ENCODE peak calls at places on chromosomes 3 and 15, in eight cellular contexts. H is heart right ventricle; O is H9; S is CD4-positive, alpha-beta T cell; D is brain microvascular endothelial cell; Z is body of pancreas; K is GM10248; V is HFFc6. B is an unnamed sample.

GRCh38 chr15:64969401-64969800 is 20.3 kb downstream of the SPG21 start:
- DNase-seq in V (no peak), O (no peak), H (no peak), K (no peak), S (no peak), Z (no peak), D (no peak), B (no peak)

GRCh38 chr15:48696627-48697312 is 51.3 kb upstream of the FBN1 start:
- DNase-seq in D (peak; percentile 61), O (no peak), K (no peak), S (no peak), V (peak; percentile 80), Z (no peak), H (no peak), B (no peak)

GRCh38 chr15:43095243-43095642 is 10.6 kb downstream of the UBR1 start:
- DNase-seq in S (no peak), V (peak; percentile 25), H (no peak), D (peak; percentile 57), Z (no peak), K (no peak), O (no peak), B (no peak)

GRCh38 chr3:129018271-129018670 is 17.2 kb downstream of the EFCC1 start:
- DNase-seq in K (no peak), D (no peak), Z (no peak), O (no peak), H (no peak), V (no peak), S (no peak), B (no peak)

GRCh38 chr3:107064445-107065060 is 312.7 kb upstream of the CCDC54 start:
- DNase-seq in V (peak; percentile 68), O (peak; percentile 66), Z (peak; percentile 70), S (peak; percentile 10), D (peak; percentile 83), H (no peak), K (peak; percentile 55), B (peak; percentile 64)

GRCh38 chr15:78536134-78536533 is 4.1 kb upstream of the PSMA4 start:
- DNase-seq in D (no peak), S (no peak), V (peak; percentile 11), O (no peak), H (no peak), K (no peak), Z (no peak), B (no peak)

GRCh38 chr3:168025076-168025475 is 70.6 kb downstream of the GOLIM4 start:
- DNase-seq in H (no peak), Z (no peak), O (no peak), S (no peak), K (no peak), V (peak; percentile 19), D (no peak), B (no peak)

GRCh38 chr3:39166134-39166710 is 12.8 kb upstream of the CSRNP1 start:
- DNase-seq in K (no peak), V (peak; percentile 96), S (no peak), O (no peak), Z (no peak), D (peak; percentile 92), H (no peak), B (no peak)

GRCh38 chr15:91942676-91943417 is 89.3 kb downstream of the SLCO3A1 start:
- DNase-seq in H (peak; percentile 63), S (peak; percentile 5), K (no peak), Z (peak; percentile 67), O (no peak), D (peak; percentile 19), V (peak; percentile 64), B (peak; percentile 91)

GRCh38 chr15:40441736-40442531 is 1.2 kb downstream of the BAHD1 start:
- DNase-seq in O (no peak), S (no peak), K (peak; percentile 59), V (no peak), Z (no peak), D (no peak), H (no peak), B (no peak)

GRCh38 chr3:58568572-58569286 is 8.5 kb downstream of the FAM107A start:
- DNase-seq in V (peak; percentile 64), H (peak; percentile 80), K (peak; percentile 75), Z (peak; percentile 84), S (peak; percentile 53), O (peak; percentile 79), D (peak; percentile 79), B (peak; percentile 77)

GRCh38 chr3:50246517-50246954 is 10.5 kb downstream of the GNAI2 start:
- DNase-seq in O (peak; percentile 63), K (peak; percentile 78), D (peak; percentile 94), Z (no peak), S (peak; percentile 73), H (peak; percentile 45), V (peak; percentile 99), B (no peak)

GRCh38 chr3:169146112-169146665 is 517.3 kb downstream of the MECOM start:
- DNase-seq in O (peak; percentile 57), D (peak; percentile 62), S (no peak), K (peak; percentile 14), H (peak; percentile 68), V (no peak), Z (peak; percentile 70), B (peak; percentile 68)

GRCh38 chr3:124347418-124347817 is 355.5 kb upstream of the ROPN1 start:
- DNase-seq in O (no peak), S (no peak), V (no peak), H (no peak), D (no peak), K (no peak), Z (no peak), B (no peak)
- TF ChIP-seq CTCF in O (no peak), S (no peak), V (peak; percentile 19), H (no peak), D (peak; percentile 5), K (no peak), Z (no peak), B (no peak)

GRCh38 chr15:52224211-52224610 is 33.0 kb upstream of the GNB5 start:
- DNase-seq in V (no peak), O (no peak), S (no peak), K (no peak), Z (no peak), D (no peak), H (no peak), B (no peak)

GRCh38 chr15:52218816-52219215 is 27.6 kb upstream of the GNB5 start:
- DNase-seq in V (no peak), K (no peak), S (no peak), O (no peak), Z (no peak), D (no peak), H (no peak), B (no peak)

GRCh38 chr15:52221730-52222129 is 30.5 kb upstream of the GNB5 start:
- DNase-seq in O (no peak), K (no peak), H (no peak), Z (no peak), S (no peak), V (no peak), D (no peak), B (no peak)

GRCh38 chr15:52220251-52220650 is 29.1 kb upstream of the GNB5 start:
- DNase-seq in H (no peak), O (no peak), K (no peak), D (no peak), Z (no peak), V (no peak), S (no peak), B (no peak)

DNA sequence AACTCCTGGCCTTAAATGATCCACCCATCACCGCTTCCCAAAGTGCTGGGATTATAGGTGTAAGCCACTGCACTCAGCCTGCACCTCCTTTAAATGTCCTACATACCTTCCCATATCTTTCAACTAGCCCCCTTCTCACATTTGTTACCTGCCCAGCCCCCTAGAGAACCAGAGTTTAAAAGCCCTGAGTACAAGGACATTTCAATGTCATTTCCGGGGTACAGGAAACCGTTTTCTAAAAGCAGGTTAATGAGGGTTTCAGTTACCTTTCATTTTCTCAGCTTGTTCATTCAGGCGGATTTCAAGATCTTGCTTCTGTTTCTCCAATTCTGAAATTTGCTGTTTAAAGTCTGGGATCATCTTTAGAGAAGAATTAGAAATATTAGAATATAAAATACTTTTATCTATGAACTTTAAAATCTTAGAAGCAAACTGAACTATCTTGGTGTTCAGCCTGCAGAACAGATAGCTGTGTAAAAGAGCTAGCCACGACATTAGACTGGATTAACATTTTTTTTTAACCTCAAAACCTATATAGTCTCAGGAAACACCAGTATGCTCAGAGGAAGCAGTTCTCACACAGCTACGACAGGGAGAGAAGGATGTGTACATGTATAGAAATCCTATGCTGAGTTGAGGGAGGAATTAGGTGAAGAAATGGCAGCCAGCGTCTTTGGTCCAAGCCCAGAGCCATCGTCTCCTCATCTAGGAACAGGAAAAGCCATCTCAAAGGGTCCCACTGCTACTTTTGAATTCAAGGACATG is 29.9 kb upstream of the GNB5 start:
- DNase-seq in K (no peak), H (no peak), S (no peak), O (no peak), V (no peak), D (no peak), Z (no peak), B (no peak)
- TF ChIP-seq CTCF in K (no peak), H (no peak), S (no peak), O (no peak), V (no peak), D (no peak), Z (no peak), B (no peak)

DNA sequence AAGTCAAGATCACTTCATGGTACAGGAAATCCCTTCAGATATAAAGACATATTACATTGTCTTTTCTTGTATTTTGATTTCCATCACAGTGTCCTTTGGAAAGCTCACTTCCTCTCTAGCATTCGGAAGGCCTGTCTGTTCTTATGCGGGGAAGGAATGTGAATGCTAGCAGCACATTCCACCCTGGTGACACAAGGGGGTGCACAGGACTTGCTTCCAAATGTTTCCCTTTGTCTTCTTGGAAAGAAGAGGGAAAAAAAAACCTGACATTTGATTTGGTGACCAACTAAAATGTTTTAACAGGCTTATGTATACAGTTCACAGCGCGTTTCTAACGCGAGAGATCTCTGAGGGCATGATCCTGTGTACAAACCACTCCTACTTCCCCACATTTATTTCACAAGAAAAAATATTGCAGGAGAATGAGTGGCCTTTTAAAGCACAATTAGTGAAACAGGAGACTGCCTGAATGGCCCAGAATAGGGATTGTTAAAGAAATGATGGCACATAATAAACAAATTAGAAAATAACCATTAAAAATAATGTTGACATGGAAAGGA is 107.5 kb upstream of the FXR1 start:
- DNase-seq in V (peak; percentile 3), D (peak; percentile 37), H (no peak), O (peak; percentile 79), Z (no peak), K (no peak), S (no peak), B (no peak)
- TF ChIP-seq CTCF in V (peak; percentile 53), D (peak; percentile 63), H (peak; percentile 46), O (peak; percentile 72), Z (peak; percentile 2), K (no peak), S (no peak), B (peak; percentile 11)

GRCh38 chr3:102750322-102750721 is 315.5 kb downstream of the ZPLD1 start:
- DNase-seq in K (no peak), Z (no peak), S (no peak), H (no peak), V (no peak), D (no peak), O (no peak), B (no peak)

GRCh38 chr3:102748646-102749045 is 313.8 kb downstream of the ZPLD1 start:
- DNase-seq in V (no peak), Z (no peak), K (no peak), O (no peak), S (no peak), D (no peak), H (no peak), B (no peak)

GRCh38 chr3:102741694-102742093 is 306.9 kb downstream of the ZPLD1 start:
- DNase-seq in H (no peak), S (no peak), O (no peak), V (no peak), Z (no peak), K (no peak), D (no peak), B (no peak)

GRCh38 chr3:102747611-102748010 is 312.8 kb downstream of the ZPLD1 start:
- DNase-seq in K (no peak), O (no peak), H (no peak), S (no peak), V (no peak), D (no peak), Z (no peak), B (no peak)

GRCh38 chr3:102745881-102746280 is 311.1 kb downstream of the ZPLD1 start:
- DNase-seq in D (no peak), O (no peak), V (no peak), K (no peak), Z (no peak), H (no peak), S (no peak), B (no peak)
- TF ChIP-seq CTCF in D (no peak), O (peak; percentile 38), V (no peak), K (no peak), Z (no peak), H (peak; percentile 8), S (no peak), B (no peak)